ENCODE peak calls at places on chromosome 7, in eight cellular contexts. D, R, T, L, K, P, G and N are unnamed samples.

GRCh38 chr7:127251458-127252379 is 1.0 kb downstream of the GRM8 start:
- DNase-seq in D (no peak), R (no peak), T (peak; percentile 6), L (peak; percentile 37), K (no peak), P (peak; percentile 48), G (peak; percentile 37), N (no peak)

GRCh38 chr7:13240349-13240748 is 552.9 kb downstream of the ARL4A start:
- DNase-seq in D (no peak), R (no peak), T (no peak), L (peak; percentile 89), K (no peak), P (no peak), G (no peak), N (no peak)

GRCh38 chr7:12686234-12686893 is 1.1 kb upstream of the ARL4A start:
- DNase-seq in D (peak; percentile 73), R (peak; percentile 69), T (peak; percentile 93), L (peak; percentile 96), K (peak; percentile 69), P (peak; percentile 97), G (peak; percentile 94), N (peak; percentile 95)

GRCh38 chr7:101625076-101625914 is 3.8 kb downstream of the MYL10 start:
- DNase-seq in D (no peak), R (no peak), T (no peak), L (no peak), K (no peak), P (no peak), G (no peak), N (no peak)

GRCh38 chr7:157579425-157579824 is 242.6 kb downstream of the DNAJB6 start:
- DNase-seq in D (no peak), R (no peak), T (no peak), L (no peak), K (no peak), P (no peak), G (no peak), N (no peak)

GRCh38 chr7:123727071-123727837 is 21.5 kb downstream of the WASL start:
- DNase-seq in D (no peak), R (no peak), T (no peak), L (peak; percentile 69), K (no peak), P (no peak), G (no peak), N (no peak)

GRCh38 chr7:122072924-122073599 is 71.0 kb downstream of the AASS start:
- DNase-seq in D (no peak), R (no peak), T (no peak), L (no peak), K (no peak), P (no peak), G (no peak), N (no peak)

GRCh38 chr7:139118803-139119485 is 9.4 kb upstream of the ZC3HAV1 start:
- DNase-seq in D (no peak), R (no peak), T (no peak), L (peak; percentile 74), K (no peak), P (peak; percentile 27), G (peak; percentile 46), N (no peak)

GRCh38 chr7:158560386-158560785 is 27.2 kb downstream of the PTPRN2 start:
- DNase-seq in D (no peak), R (no peak), T (no peak), L (no peak), K (no peak), P (no peak), G (no peak), N (no peak)

GRCh38 chr7:112286294-112287086 is 80.0 kb downstream of the ZNF277 start:
- DNase-seq in D (no peak), R (no peak), T (no peak), L (no peak), K (no peak), P (peak; percentile 86), G (no peak), N (no peak)

GRCh38 chr7:83613232-83613631 is 35.7 kb downstream of the SEMA3E start:
- DNase-seq in D (no peak), R (no peak), T (no peak), L (no peak), K (no peak), P (no peak), G (no peak), N (no peak)

GRCh38 chr7:96649981-96650380 is 59.7 kb downstream of the SEM1 start:
- DNase-seq in D (no peak), R (no peak), T (no peak), L (no peak), K (no peak), P (no peak), G (no peak), N (no peak)

GRCh38 chr7:104627516-104627915 is 299.1 kb downstream of the LHFPL3 start:
- DNase-seq in D (peak; percentile 13), R (no peak), T (peak; percentile 59), L (peak; percentile 49), K (peak; percentile 11), P (no peak), G (peak; percentile 12), N (no peak)

GRCh38 chr7:155299539-155300202 is 2.0 kb downstream of the INSIG1 start:
- DNase-seq in D (no peak), R (no peak), T (no peak), L (peak; percentile 46), K (no peak), P (no peak), G (no peak), N (no peak)

GRCh38 chr7:96855691-96856090 is 146.0 kb upstream of the SEM1 start:
- DNase-seq in D (no peak), R (no peak), T (no peak), L (no peak), K (no peak), P (no peak), G (no peak), N (no peak)

GRCh38 chr7:157432957-157433576 is 96.3 kb downstream of the DNAJB6 start:
- DNase-seq in D (peak; percentile 58), R (no peak), T (peak; percentile 66), L (no peak), K (peak; percentile 60), P (peak; percentile 48), G (peak; percentile 72), N (no peak)

GRCh38 chr7:75017832-75018231 is 53.3 kb downstream of the CASTOR2 start:
- DNase-seq in D (no peak), R (no peak), T (no peak), L (no peak), K (no peak), P (no peak), G (no peak), N (no peak)

GRCh38 chr7:103632005-103632639 is 186.1 kb upstream of the SLC26A5 start:
- DNase-seq in D (no peak), R (no peak), T (no peak), L (no peak), K (no peak), P (no peak), G (no peak), N (no peak)

GRCh38 chr7:158430308-158431034 is 157.2 kb downstream of the PTPRN2 start:
- DNase-seq in D (no peak), R (no peak), T (no peak), L (no peak), K (no peak), P (no peak), G (no peak), N (no peak)

GRCh38 chr7:102262536-102262935 is 24.1 kb upstream of the SH2B2 start:
- DNase-seq in D (no peak), R (no peak), T (no peak), L (no peak), K (no peak), P (no peak), G (no peak), N (no peak)

GRCh38 chr7:30800785-30801252 is 29.6 kb downstream of the MINDY4 start:
- DNase-seq in D (peak; percentile 78), R (no peak), T (peak; percentile 30), L (peak; percentile 91), K (peak; percentile 80), P (peak; percentile 68), G (peak; percentile 17), N (peak; percentile 67)

GRCh38 chr7:102843850-102844249 is 69.0 kb upstream of the LRRC17 start:
- DNase-seq in D (no peak), R (no peak), T (no peak), L (no peak), K (no peak), P (no peak), G (no peak), N (no peak)

GRCh38 chr7:2022021-2022409 is 210.7 kb downstream of the MAD1L1 start:
- DNase-seq in D (no peak), R (no peak), T (no peak), L (no peak), K (no peak), P (no peak), G (no peak), N (no peak)

GRCh38 chr7:158911145-158911544 is 54.8 kb downstream of the DYNC2I1 start:
- DNase-seq in D (no peak), R (no peak), T (no peak), L (no peak), K (no peak), P (no peak), G (no peak), N (no peak)

GRCh38 chr7:51455948-51456347 is 139.3 kb upstream of the COBL start:
- DNase-seq in D (no peak), R (no peak), T (no peak), L (no peak), K (no peak), P (peak; percentile 91), G (no peak), N (no peak)

GRCh38 chr7:33091641-33092191 is 17.5 kb downstream of the RP9 start:
- DNase-seq in D (no peak), R (no peak), T (no peak), L (no peak), K (no peak), P (no peak), G (no peak), N (no peak)

GRCh38 chr7:128747327-128748079 is 8.3 kb downstream of the CALU start:
- DNase-seq in D (no peak), R (no peak), T (no peak), L (no peak), K (no peak), P (no peak), G (no peak), N (no peak)

GRCh38 chr7:106450716-106451115 is 165.9 kb upstream of the NAMPT start:
- DNase-seq in D (no peak), R (no peak), T (no peak), L (no peak), K (no peak), P (no peak), G (no peak), N (no peak)

GRCh38 chr7:129698516-129699418 is 87.2 kb downstream of the NRF1 start:
- DNase-seq in D (no peak), R (no peak), T (no peak), L (no peak), K (no peak), P (no peak), G (no peak), N (no peak)

GRCh38 chr7:50359995-50360925 is 55.7 kb downstream of the IKZF1 start:
- DNase-seq in D (no peak), R (no peak), T (no peak), L (peak; percentile 34), K (no peak), P (no peak), G (peak; percentile 80), N (no peak)